ENCODE peak calls at places on chromosome 18, in five cellular contexts. One of them, this sample, is unnamed.

GRCh38 chr18:39647627-39648502 is 2082.3 kb upstream of the CELF4 start:
- DNase-seq in B cell: no peak
- DNase-seq in astrocyte of the spinal cord: peak; percentile 95
- DNase-seq in fibroblast of lung: peak; percentile 93
- DNase-seq in stimulated activated CD4-positive, alpha-beta T cell treated with anti-CD3 and anti-CD28 coated beads, Interleukin-4, amount 100 ng/mL, for 1 hour: no peak
- DNase-seq in this sample: no peak

GRCh38 chr18:62982600-62983251 is 267.4 kb downstream of the PHLPP1 start:
- DNase-seq in B cell: peak; percentile 76
- DNase-seq in astrocyte of the spinal cord: peak; percentile 57
- DNase-seq in fibroblast of lung: peak; percentile 38
- DNase-seq in stimulated activated CD4-positive, alpha-beta T cell treated with anti-CD3 and anti-CD28 coated beads, Interleukin-4, amount 100 ng/mL, for 1 hour: peak; percentile 39
- DNase-seq in this sample: peak; percentile 80

GRCh38 chr18:42514522-42514921 is 559.5 kb downstream of the PIK3C3 start:
- DNase-seq in stimulated activated CD4-positive, alpha-beta T cell treated with anti-CD3 and anti-CD28 coated beads, Interleukin-4, amount 100 ng/mL, for 1 hour: no peak
- DNase-seq in astrocyte of the spinal cord: peak; percentile 72
- DNase-seq in B cell: no peak
- DNase-seq in fibroblast of lung: peak; percentile 89
- DNase-seq in this sample: no peak

GRCh38 chr18:51610481-51610880 is 413.0 kb upstream of the MEX3C start:
- DNase-seq in fibroblast of lung: no peak
- DNase-seq in B cell: no peak
- DNase-seq in stimulated activated CD4-positive, alpha-beta T cell treated with anti-CD3 and anti-CD28 coated beads, Interleukin-4, amount 100 ng/mL, for 1 hour: no peak
- DNase-seq in astrocyte of the spinal cord: no peak
- DNase-seq in this sample: no peak

GRCh38 chr18:78697446-78697845 is 282.2 kb upstream of the SALL3 start:
- DNase-seq in astrocyte of the spinal cord: no peak
- DNase-seq in fibroblast of lung: no peak
- DNase-seq in B cell: no peak
- DNase-seq in stimulated activated CD4-positive, alpha-beta T cell treated with anti-CD3 and anti-CD28 coated beads, Interleukin-4, amount 100 ng/mL, for 1 hour: no peak
- DNase-seq in this sample: no peak

GRCh38 chr18:57833441-57834101 is 30.5 kb upstream of the ATP8B1 start:
- DNase-seq in fibroblast of lung: peak; percentile 61
- DNase-seq in stimulated activated CD4-positive, alpha-beta T cell treated with anti-CD3 and anti-CD28 coated beads, Interleukin-4, amount 100 ng/mL, for 1 hour: peak; percentile 19
- DNase-seq in B cell: peak; percentile 25
- DNase-seq in astrocyte of the spinal cord: no peak
- DNase-seq in this sample: peak; percentile 36

GRCh38 chr18:79634593-79634992 is 45.0 kb upstream of the CTDP1 start:
- DNase-seq in fibroblast of lung: peak; percentile 40
- DNase-seq in stimulated activated CD4-positive, alpha-beta T cell treated with anti-CD3 and anti-CD28 coated beads, Interleukin-4, amount 100 ng/mL, for 1 hour: no peak
- DNase-seq in astrocyte of the spinal cord: no peak
- DNase-seq in B cell: no peak
- DNase-seq in this sample: no peak

GRCh38 chr18:68440433-68440832 is 274.5 kb downstream of the TMX3 start:
- DNase-seq in B cell: no peak
- DNase-seq in fibroblast of lung: no peak
- DNase-seq in astrocyte of the spinal cord: no peak
- DNase-seq in stimulated activated CD4-positive, alpha-beta T cell treated with anti-CD3 and anti-CD28 coated beads, Interleukin-4, amount 100 ng/mL, for 1 hour: no peak
- DNase-seq in this sample: no peak

GRCh38 chr18:4181882-4182568 is 273.1 kb downstream of the DLGAP1 start:
- DNase-seq in fibroblast of lung: no peak
- DNase-seq in stimulated activated CD4-positive, alpha-beta T cell treated with anti-CD3 and anti-CD28 coated beads, Interleukin-4, amount 100 ng/mL, for 1 hour: no peak
- DNase-seq in B cell: no peak
- DNase-seq in astrocyte of the spinal cord: no peak
- DNase-seq in this sample: no peak

GRCh38 chr18:77208969-77209368 is 40.7 kb upstream of the GALR1 start:
- DNase-seq in B cell: peak; percentile 72
- DNase-seq in astrocyte of the spinal cord: peak; percentile 83
- DNase-seq in fibroblast of lung: peak; percentile 58
- DNase-seq in stimulated activated CD4-positive, alpha-beta T cell treated with anti-CD3 and anti-CD28 coated beads, Interleukin-4, amount 100 ng/mL, for 1 hour: no peak
- DNase-seq in this sample: peak; percentile 71

GRCh38 chr18:48924621-48925601 is 25.9 kb downstream of the SMAD7 start:
- DNase-seq in B cell: no peak
- DNase-seq in stimulated activated CD4-positive, alpha-beta T cell treated with anti-CD3 and anti-CD28 coated beads, Interleukin-4, amount 100 ng/mL, for 1 hour: no peak
- DNase-seq in astrocyte of the spinal cord: no peak
- DNase-seq in fibroblast of lung: no peak
- DNase-seq in this sample: no peak

GRCh38 chr18:57737661-57738060 is 65.5 kb downstream of the ATP8B1 start:
- DNase-seq in astrocyte of the spinal cord: peak; percentile 89
- DNase-seq in stimulated activated CD4-positive, alpha-beta T cell treated with anti-CD3 and anti-CD28 coated beads, Interleukin-4, amount 100 ng/mL, for 1 hour: no peak
- DNase-seq in fibroblast of lung: peak; percentile 99
- DNase-seq in B cell: no peak
- DNase-seq in this sample: no peak

GRCh38 chr18:13266208-13267100 is 47.9 kb downstream of the LDLRAD4 start:
- DNase-seq in stimulated activated CD4-positive, alpha-beta T cell treated with anti-CD3 and anti-CD28 coated beads, Interleukin-4, amount 100 ng/mL, for 1 hour: peak; percentile 27
- DNase-seq in B cell: no peak
- DNase-seq in fibroblast of lung: no peak
- DNase-seq in astrocyte of the spinal cord: no peak
- DNase-seq in this sample: no peak

GRCh38 chr18:79611040-79611681 is 68.4 kb upstream of the CTDP1 start:
- DNase-seq in astrocyte of the spinal cord: peak; percentile 62
- DNase-seq in B cell: no peak
- DNase-seq in stimulated activated CD4-positive, alpha-beta T cell treated with anti-CD3 and anti-CD28 coated beads, Interleukin-4, amount 100 ng/mL, for 1 hour: no peak
- DNase-seq in fibroblast of lung: peak; percentile 93
- DNase-seq in this sample: no peak

GRCh38 chr18:54906636-54907180 is 52.6 kb downstream of the CCDC68 start:
- DNase-seq in B cell: no peak
- DNase-seq in astrocyte of the spinal cord: peak; percentile 23
- DNase-seq in stimulated activated CD4-positive, alpha-beta T cell treated with anti-CD3 and anti-CD28 coated beads, Interleukin-4, amount 100 ng/mL, for 1 hour: no peak
- DNase-seq in fibroblast of lung: peak; percentile 56
- DNase-seq in this sample: no peak

GRCh38 chr18:5998907-5999306 is 103.6 kb upstream of the TMEM200C start:
- DNase-seq in fibroblast of lung: no peak
- DNase-seq in stimulated activated CD4-positive, alpha-beta T cell treated with anti-CD3 and anti-CD28 coated beads, Interleukin-4, amount 100 ng/mL, for 1 hour: no peak
- DNase-seq in astrocyte of the spinal cord: no peak
- DNase-seq in B cell: no peak
- DNase-seq in this sample: peak; percentile 37

GRCh38 chr18:42067527-42067926 is 112.5 kb downstream of the PIK3C3 start:
- DNase-seq in stimulated activated CD4-positive, alpha-beta T cell treated with anti-CD3 and anti-CD28 coated beads, Interleukin-4, amount 100 ng/mL, for 1 hour: no peak
- DNase-seq in astrocyte of the spinal cord: no peak
- DNase-seq in B cell: no peak
- DNase-seq in fibroblast of lung: no peak
- DNase-seq in this sample: no peak

GRCh38 chr18:55927831-55928230 is 339.8 kb upstream of the TCF4 start:
- DNase-seq in B cell: no peak
- DNase-seq in fibroblast of lung: peak; percentile 83
- DNase-seq in astrocyte of the spinal cord: peak; percentile 73
- DNase-seq in stimulated activated CD4-positive, alpha-beta T cell treated with anti-CD3 and anti-CD28 coated beads, Interleukin-4, amount 100 ng/mL, for 1 hour: no peak
- DNase-seq in this sample: no peak

GRCh38 chr18:36758623-36759022 is 70.2 kb downstream of the TPGS2 start:
- DNase-seq in stimulated activated CD4-positive, alpha-beta T cell treated with anti-CD3 and anti-CD28 coated beads, Interleukin-4, amount 100 ng/mL, for 1 hour: no peak
- DNase-seq in B cell: no peak
- DNase-seq in fibroblast of lung: no peak
- DNase-seq in astrocyte of the spinal cord: no peak
- DNase-seq in this sample: no peak

GRCh38 chr18:39414009-39414700 is 1848.6 kb upstream of the CELF4 start:
- DNase-seq in stimulated activated CD4-positive, alpha-beta T cell treated with anti-CD3 and anti-CD28 coated beads, Interleukin-4, amount 100 ng/mL, for 1 hour: no peak
- DNase-seq in B cell: no peak
- DNase-seq in fibroblast of lung: peak; percentile 80
- DNase-seq in astrocyte of the spinal cord: peak; percentile 75
- DNase-seq in this sample: no peak

GRCh38 chr18:39805218-39805617 is 2149.8 kb upstream of the PIK3C3 start:
- DNase-seq in B cell: no peak
- DNase-seq in astrocyte of the spinal cord: no peak
- DNase-seq in fibroblast of lung: no peak
- DNase-seq in stimulated activated CD4-positive, alpha-beta T cell treated with anti-CD3 and anti-CD28 coated beads, Interleukin-4, amount 100 ng/mL, for 1 hour: no peak
- DNase-seq in this sample: no peak

GRCh38 chr18:72672364-72673151 is 128.4 kb upstream of the CBLN2 start:
- DNase-seq in fibroblast of lung: peak; percentile 23
- DNase-seq in astrocyte of the spinal cord: peak; percentile 52
- DNase-seq in stimulated activated CD4-positive, alpha-beta T cell treated with anti-CD3 and anti-CD28 coated beads, Interleukin-4, amount 100 ng/mL, for 1 hour: no peak
- DNase-seq in B cell: peak; percentile 31
- DNase-seq in this sample: peak; percentile 29

GRCh38 chr18:43692291-43692690 is 415.0 kb upstream of the SYT4 start:
- DNase-seq in fibroblast of lung: peak; percentile 89
- DNase-seq in B cell: no peak
- DNase-seq in stimulated activated CD4-positive, alpha-beta T cell treated with anti-CD3 and anti-CD28 coated beads, Interleukin-4, amount 100 ng/mL, for 1 hour: no peak
- DNase-seq in astrocyte of the spinal cord: peak; percentile 76
- DNase-seq in this sample: no peak

GRCh38 chr18:24603151-24603550 is 142.7 kb downstream of the HRH4 start:
- DNase-seq in stimulated activated CD4-positive, alpha-beta T cell treated with anti-CD3 and anti-CD28 coated beads, Interleukin-4, amount 100 ng/mL, for 1 hour: no peak
- DNase-seq in B cell: no peak
- DNase-seq in astrocyte of the spinal cord: no peak
- DNase-seq in fibroblast of lung: no peak
- DNase-seq in this sample: no peak

GRCh38 chr18:11902522-11903292 is 5.4 kb downstream of the MPPE1 start:
- DNase-seq in astrocyte of the spinal cord: peak; percentile 24
- DNase-seq in B cell: no peak
- DNase-seq in fibroblast of lung: peak; percentile 75
- DNase-seq in stimulated activated CD4-positive, alpha-beta T cell treated with anti-CD3 and anti-CD28 coated beads, Interleukin-4, amount 100 ng/mL, for 1 hour: no peak
- DNase-seq in this sample: no peak

GRCh38 chr18:31943895-31944816 is 1.2 kb upstream of the TRAPPC8 start:
- DNase-seq in stimulated activated CD4-positive, alpha-beta T cell treated with anti-CD3 and anti-CD28 coated beads, Interleukin-4, amount 100 ng/mL, for 1 hour: no peak
- DNase-seq in astrocyte of the spinal cord: no peak
- DNase-seq in fibroblast of lung: no peak
- DNase-seq in B cell: no peak
- DNase-seq in this sample: no peak

GRCh38 chr18:44686156-44686555 is 5.5 kb downstream of the SETBP1 start:
- DNase-seq in astrocyte of the spinal cord: no peak
- DNase-seq in fibroblast of lung: no peak
- DNase-seq in stimulated activated CD4-positive, alpha-beta T cell treated with anti-CD3 and anti-CD28 coated beads, Interleukin-4, amount 100 ng/mL, for 1 hour: no peak
- DNase-seq in B cell: no peak
- DNase-seq in this sample: no peak

GRCh38 chr18:50113726-50114125 is 81.2 kb downstream of the MYO5B start:
- DNase-seq in astrocyte of the spinal cord: no peak
- DNase-seq in B cell: no peak
- DNase-seq in stimulated activated CD4-positive, alpha-beta T cell treated with anti-CD3 and anti-CD28 coated beads, Interleukin-4, amount 100 ng/mL, for 1 hour: no peak
- DNase-seq in fibroblast of lung: no peak
- DNase-seq in this sample: no peak